ENCODE peak calls at places on chromosome 1, in seven cellular contexts. U is stimulated activated CD8-positive, alpha-beta memory T cell treated with anti-CD3 and anti-CD28 coated beads, Interleukin-4, amount 100 ng/mL, for 1 hour; L is sigmoid colon; O is stimulated activated CD4-positive, alpha-beta T cell treated with anti-CD3 and anti-CD28 coated beads, Interleukin-4, amount 100 ng/mL, for 4 hours; Q is foreskin fibroblast; K is left colon; D is mesothelial cell of epicardium. Y is an unnamed sample.

GRCh38 chr1:32863516-32864245 is 7.0 kb downstream of the FNDC5 start:
- DNase-seq in Q (no peak), K (no peak), U (no peak), L (no peak), O (no peak), D (no peak), Y (no peak)

GRCh38 chr1:203406446-203407045 is 55.6 kb upstream of the FMOD start:
- DNase-seq in D (no peak), Q (no peak), O (no peak), K (peak), L (peak), U (no peak), Y (no peak)

GRCh38 chr1:228390649-228391048 is 16.0 kb downstream of the TRIM11 start:
- DNase-seq in Q (no peak), L (peak), U (no peak), D (no peak), O (no peak), K (no peak), Y (no peak)

GRCh38 chr1:240111558-240111957 is 19.9 kb downstream of the FMN2 start:
- DNase-seq in U (no peak), D (no peak), K (peak), O (no peak), Q (no peak), L (no peak), Y (no peak)

GRCh38 chr1:237613984-237614383 is 276.7 kb downstream of the ZP4 start:
- DNase-seq in D (no peak), L (no peak), O (no peak), Q (no peak), U (no peak), K (no peak), Y (no peak)

GRCh38 chr1:153647375-153647714 is 11.2 kb upstream of the SNAPIN start:
- DNase-seq in U (no peak), L (no peak), D (no peak), K (no peak), Q (no peak), O (no peak), Y (no peak)

GRCh38 chr1:15246960-15247614 is at the start of gene FHAD1:
- DNase-seq in U (peak), L (peak), K (peak), O (peak), Q (peak), D (peak), Y (no peak)

GRCh38 chr1:16402742-16403141 is 34.5 kb downstream of the SPATA21 start:
- DNase-seq in U (no peak), K (no peak), D (no peak), Q (peak), O (no peak), L (no peak), Y (no peak)

GRCh38 chr1:42601472-42601871 is 56.8 kb upstream of the PPIH start:
- DNase-seq in O (no peak), Q (no peak), U (no peak), L (no peak), K (no peak), D (no peak), Y (no peak)

GRCh38 chr1:219564072-219564471 is 48.8 kb downstream of the ZC3H11B start:
- DNase-seq in D (no peak), U (no peak), K (no peak), O (no peak), L (no peak), Q (no peak), Y (no peak)

GRCh38 chr1:245031041-245031440 is 123.7 kb upstream of the KIF26B start:
- DNase-seq in K (no peak), L (no peak), U (no peak), D (no peak), O (no peak), Q (no peak), Y (no peak)

GRCh38 chr1:2866415-2867086 is 65.1 kb upstream of the TTC34 start:
- DNase-seq in O (no peak), D (no peak), Q (no peak), K (no peak), U (no peak), L (no peak), Y (no peak)

Y was measured in epithelial cell of prostate.